ENCODE peak calls at places on chromosomes 2 and 18, in five cellular contexts. Y is PC-3, W is OCI-LY7, D is GM23248, X is HCT116. V is an unnamed sample.

GRCh38 chr2:157247068-157247407 is 10.5 kb upstream of the GALNT5 start:
- DNase-seq in Y (no peak), W (no peak), D (no peak), X (no peak), V (no peak)

GRCh38 chr2:201931955-201932354 is 101.7 kb upstream of the FZD7 start:
- DNase-seq in Y (no peak), W (no peak), D (peak; percentile 94), X (no peak), V (no peak)

GRCh38 chr2:35495182-35495581 is 860.4 kb upstream of the CRIM1 start:
- DNase-seq in Y (no peak), W (no peak), D (no peak), X (no peak), V (no peak)

GRCh38 chr2:220556658-220557057 is 929.2 kb downstream of the SLC4A3 start:
- DNase-seq in Y (peak; percentile 36), W (no peak), D (peak; percentile 80), X (no peak), V (peak; percentile 69)

GRCh38 chr2:237165405-237166276 is 80.0 kb downstream of the COPS8 start:
- DNase-seq in Y (peak; percentile 56), W (no peak), D (peak; percentile 67), X (peak; percentile 35), V (no peak)

GRCh38 chr2:40210344-40210967 is 241.4 kb downstream of the SLC8A1 start:
- DNase-seq in Y (no peak), W (no peak), D (no peak), X (no peak), V (no peak)

GRCh38 chr2:164697688-164698290 is 76.5 kb upstream of the GRB14 start:
- DNase-seq in Y (peak; percentile 54), W (peak; percentile 29), D (peak; percentile 31), X (peak; percentile 6), V (peak; percentile 30)

GRCh38 chr2:128402921-128403670 is 84.4 kb upstream of the HS6ST1 start:
- DNase-seq in Y (no peak), W (no peak), D (no peak), X (no peak), V (no peak)

GRCh38 chr2:44016282-44016681 is 20.5 kb upstream of the LRPPRC start:
- DNase-seq in Y (peak; percentile 61), W (peak; percentile 31), D (peak; percentile 49), X (no peak), V (peak; percentile 40)

GRCh38 chr2:121502246-121502645 is 28.4 kb upstream of the RNU4ATAC start:
- DNase-seq in Y (peak; percentile 65), W (no peak), D (peak; percentile 81), X (no peak), V (no peak)

GRCh38 chr2:147232225-147232669 is 612.6 kb upstream of the ACVR2A start:
- DNase-seq in Y (peak; percentile 74), W (no peak), D (no peak), X (no peak), V (no peak)

GRCh38 chr2:215693269-215693998 is 257.6 kb upstream of the FN1 start:
- DNase-seq in Y (peak; percentile 85), W (no peak), D (peak; percentile 86), X (no peak), V (no peak)

GRCh38 chr2:10440736-10441135 is 7.4 kb downstream of the ODC1 start:
- DNase-seq in Y (no peak), W (no peak), D (no peak), X (no peak), V (no peak)
- H3K4me3 ChIP-seq in Y (no peak overlapping the region), W (no peak overlapping the region), D (no peak overlapping the region), X (no peak overlapping the region), V (no peak overlapping the region)

GRCh38 chr2:79275197-79275596 is 115.6 kb upstream of the REG3A start:
- DNase-seq in Y (no peak), W (no peak), D (no peak), X (no peak), V (no peak)
- H3K4me1 ChIP-seq in Y (no peaks in the 10 kb centered on the region), W (no peaks in the 10 kb centered on the region), D (no peaks in the 10 kb centered on the region), X (no peaks in the 10 kb centered on the region), V (no peaks in the 10 kb centered on the region)

GRCh38 chr2:105754011-105754410 is 9.3 kb downstream of the NCK2 start:
- DNase-seq in Y (no peak), W (no peak), D (no peak), X (no peak), V (no peak)
- H4K20me1 ChIP-seq in Y (peaks cover 10% of the 10 kb centered on the region), W (no peaks in the 10 kb centered on the region), D (peaks cover 4% of the 10 kb centered on the region), X (peaks cover 10% of the 10 kb centered on the region), V (peaks cover 61% of the 10 kb centered on the region)

DNA sequence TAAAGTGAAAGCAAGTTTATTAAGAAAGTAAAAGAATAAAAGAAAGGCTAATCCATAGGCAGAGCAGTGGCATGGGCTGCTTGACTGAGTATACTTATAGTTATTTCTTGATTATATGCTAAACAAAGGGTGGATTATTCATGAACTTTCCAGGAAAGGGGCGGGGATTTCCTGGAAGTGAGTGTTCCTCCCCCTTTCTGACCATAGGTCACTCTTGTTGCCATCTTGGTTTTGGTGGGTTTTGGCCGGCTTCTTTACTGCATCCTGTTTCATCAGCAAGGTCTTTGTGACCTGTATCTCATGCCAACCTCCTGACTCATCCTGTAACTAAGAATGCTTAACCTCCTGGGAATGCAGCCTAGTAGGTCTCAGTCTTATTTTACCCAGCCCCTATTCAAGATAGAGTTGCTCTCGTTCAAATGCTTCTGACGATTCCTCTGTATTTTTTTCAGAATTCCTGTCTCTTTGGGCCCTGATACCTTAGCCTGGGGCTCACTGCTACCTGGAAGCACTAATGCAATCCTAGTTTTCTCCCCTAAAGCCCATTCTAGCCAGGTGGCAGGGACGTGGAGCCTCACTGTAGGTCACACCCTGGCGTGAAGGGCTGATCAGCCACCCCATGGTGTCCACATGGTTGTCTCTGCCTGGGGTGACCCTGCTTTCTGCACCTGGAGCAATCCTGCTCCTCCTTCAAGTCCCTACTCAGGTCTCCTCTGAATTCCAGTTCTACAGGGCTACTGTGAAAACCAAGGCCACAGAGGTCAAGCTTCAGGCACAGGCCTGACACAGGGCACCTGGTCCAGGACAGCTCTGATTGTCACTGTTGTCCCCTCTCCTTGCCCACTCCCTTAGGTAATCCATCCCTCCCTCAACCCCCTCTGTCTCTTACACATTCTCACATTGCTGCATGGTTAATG is 6.0 kb upstream of the SLC35F6 start:
- DNase-seq in Y (peak; percentile 97), W (no peak), D (peak; percentile 97), X (peak; percentile 95), V (no peak)
- H3K4me3 ChIP-seq in Y (no peak overlapping the region), W (no peak overlapping the region), D (peak overlapping the region; percentile 43), X (peak overlapping the region; percentile 42), V (no peak overlapping the region)

DNA sequence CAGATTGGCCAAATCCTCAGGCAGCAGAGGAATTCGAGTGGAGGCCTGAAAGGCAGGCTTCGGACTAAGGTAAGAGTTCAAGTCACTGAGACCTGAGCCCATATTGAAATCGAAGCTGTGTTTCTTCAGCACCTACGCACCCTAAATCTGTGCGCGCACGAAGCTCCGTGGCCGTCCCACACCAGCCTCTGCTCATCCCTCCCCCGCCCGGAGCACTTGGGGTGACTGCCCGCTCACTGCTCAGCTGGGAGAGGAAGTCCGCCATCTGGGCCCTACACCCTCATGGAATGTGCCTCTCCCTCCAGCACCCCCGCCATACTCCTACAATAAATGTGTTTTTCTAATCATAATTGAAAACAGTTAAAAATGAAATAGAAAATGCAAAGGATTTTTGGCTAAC is 734.5 kb downstream of the GALR1 start:
- DNase-seq in Y (no peak), W (no peak), D (no peak), X (no peak), V (no peak)
- H3K4me1 ChIP-seq in Y (no peaks in the 10 kb centered on the region), W (no peaks in the 10 kb centered on the region), D (no peaks in the 10 kb centered on the region), X (no peaks in the 10 kb centered on the region), V (no peaks in the 10 kb centered on the region)

GRCh38 chr2:74198461-74199274 is at the start of gene MTHFD2:
- DNase-seq in Y (peak; percentile 99), W (peak; percentile 99), D (peak; percentile 97), X (peak; percentile 65), V (peak; percentile 99)

GRCh38 chr2:74201596-74201995 is 3.2 kb downstream of the MTHFD2 start:
- DNase-seq in Y (peak; percentile 34), W (no peak), D (peak; percentile 85), X (no peak), V (no peak)

GRCh38 chr2:74199275-74199701 is 873 bp downstream of the MTHFD2 start:
- DNase-seq in Y (no peak), W (no peak), D (no peak), X (no peak), V (no peak)

GRCh38 chr2:74199871-74200305 is 1.5 kb downstream of the MTHFD2 start:
- DNase-seq in Y (peak; percentile 8), W (peak; percentile 35), D (peak; percentile 31), X (no peak), V (no peak)

DNA sequence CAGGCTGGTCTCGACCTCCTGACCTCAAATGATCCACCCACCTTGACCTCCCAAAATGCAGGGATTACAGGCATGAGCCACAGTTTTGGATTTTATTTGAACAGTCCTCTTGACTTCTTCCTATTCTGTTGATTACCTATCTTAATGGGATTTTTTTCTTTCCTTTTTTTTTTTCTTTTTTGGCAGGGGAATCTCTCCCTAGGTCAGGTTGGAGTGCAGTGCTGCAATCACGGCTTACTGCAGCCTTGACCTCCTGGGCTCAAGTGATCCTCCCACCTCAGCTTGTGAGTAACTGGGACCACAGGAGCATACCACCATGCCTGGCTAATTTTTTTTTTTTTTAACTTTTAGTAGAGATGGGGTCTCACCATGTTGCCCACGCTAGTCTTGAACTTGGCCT is 2.8 kb downstream of the MTHFD2 start:
- DNase-seq in Y (no peak), W (no peak), D (no peak), X (no peak), V (no peak)
- H4K20me1 ChIP-seq in Y (peaks cover 55% of the 10 kb centered on the region), W (peaks cover 51% of the 10 kb centered on the region), D (peaks cover 29% of the 10 kb centered on the region), X (peaks cover 30% of the 10 kb centered on the region), V (peaks cover 8% of the 10 kb centered on the region)

GRCh38 chr18:58195278-58195721 is 151.3 kb downstream of the NEDD4L start:
- DNase-seq in Y (no peak), W (peak; percentile 3), D (no peak), X (no peak), V (no peak)
- H3K4me3 ChIP-seq in Y (no peak overlapping the region), W (peak overlapping the region; percentile 34), D (peak overlapping the region; percentile 55), X (peak overlapping the region; percentile 63), V (no peak overlapping the region)